ENCODE peak calls at places on chromosomes 7 and 10, in eight cellular contexts. B is esophagus squamous epithelium, U is tibial artery, N is mammary epithelial cell, C is body of pancreas, R is lower lobe of right lung, I is mesenchymal stem cell, W is tibial nerve. X is an unnamed sample.
A peak's percentile ranks its signal among the peaks of the same experiment; 100 is the strongest.

GRCh38 chr7:14717711-14718304 is 184.7 kb downstream of the DGKB start:
- DNase-seq in B (no peak), U (no peak), N (no peak), C (no peak), R (no peak), I (peak; percentile 31), W (no peak), X (no peak)

GRCh38 chr7:28055161-28055544 is 125.4 kb downstream of the JAZF1 start:
- DNase-seq in B (no peak), U (no peak), N (no peak), C (no peak), R (no peak), I (peak; percentile 66), W (no peak), X (no peak)

GRCh38 chr7:133830081-133830480 is 297.1 kb upstream of the LRGUK start:
- DNase-seq in B (no peak), U (no peak), N (no peak), C (peak; percentile 22), R (no peak), I (no peak), W (no peak), X (no peak)

GRCh38 chr7:44959433-44959951 is 19.3 kb downstream of the MYO1G start:
- DNase-seq in B (no peak), U (peak; percentile 29), N (peak; percentile 71), C (no peak), R (no peak), I (peak; percentile 22), W (no peak), X (no peak)

GRCh38 chr7:28411876-28412662 is at the start of gene CREB5:
- DNase-seq in B (no peak), U (no peak), N (no peak), C (no peak), R (no peak), I (peak; percentile 35), W (no peak), X (no peak)

GRCh38 chr7:3495530-3495929 is 194.5 kb downstream of the SDK1 start:
- DNase-seq in B (no peak), U (no peak), N (no peak), C (no peak), R (no peak), I (no peak), W (no peak), X (no peak)

GRCh38 chr7:157432957-157433576 is 96.3 kb downstream of the DNAJB6 start:
- DNase-seq in B (no peak), U (peak; percentile 28), N (no peak), C (no peak), R (peak; percentile 52), I (peak; percentile 24), W (no peak), X (no peak)

GRCh38 chr7:149126662-149127321 is 668 bp upstream of the ZNF425 start:
- DNase-seq in B (no peak), U (peak; percentile 78), N (peak; percentile 50), C (peak; percentile 45), R (peak; percentile 82), I (no peak), W (no peak), X (peak; percentile 2)

GRCh38 chr7:43092819-43093218 is 19.6 kb upstream of the HECW1 start:
- DNase-seq in B (no peak), U (no peak), N (no peak), C (no peak), R (no peak), I (no peak), W (no peak), X (no peak)

GRCh38 chr7:5088906-5089305 is 43.2 kb downstream of the RBAK start:
- DNase-seq in B (no peak), U (peak; percentile 27), N (no peak), C (no peak), R (peak; percentile 32), I (no peak), W (no peak), X (no peak)

GRCh38 chr10:67487199-67487598 is 208.8 kb downstream of the CTNNA3 start:
- DNase-seq in B (no peak), U (no peak), N (no peak), C (no peak), R (no peak), I (no peak), W (no peak), X (no peak)

GRCh38 chr7:115013887-115014286 is 92.0 kb downstream of the MDFIC start:
- DNase-seq in B (no peak), U (no peak), N (no peak), C (no peak), R (no peak), I (peak; percentile 54), W (no peak), X (no peak)

GRCh38 chr10:111079241-111079760 is 2.5 kb downstream of the ADRA2A start:
- DNase-seq in B (no peak), U (no peak), N (no peak), C (no peak), R (no peak), I (no peak), W (no peak), X (no peak)

GRCh38 chr10:31322647-31323046 is 3.6 kb downstream of the ZEB1 start:
- DNase-seq in B (no peak), U (no peak), N (no peak), C (no peak), R (no peak), I (no peak), W (no peak), X (no peak)

GRCh38 chr7:8014399-8014798 is 45.8 kb downstream of the GLCCI1 start:
- DNase-seq in B (no peak), U (no peak), N (no peak), C (no peak), R (no peak), I (no peak), W (no peak), X (no peak)

GRCh38 chr7:157718303-157719007 is 381.7 kb downstream of the DNAJB6 start:
- DNase-seq in B (no peak), U (peak; percentile 44), N (no peak), C (no peak), R (peak; percentile 26), I (no peak), W (no peak), X (no peak)

GRCh38 chr7:28005075-28005847 is 175.3 kb downstream of the JAZF1 start:
- DNase-seq in B (no peak), U (no peak), N (no peak), C (no peak), R (no peak), I (no peak), W (no peak), X (no peak)

GRCh38 chr10:14489522-14490177 is 158.9 kb upstream of the FRMD4A start:
- DNase-seq in B (no peak), U (no peak), N (no peak), C (no peak), R (no peak), I (no peak), W (no peak), X (no peak)

GRCh38 chr7:4745971-4746919 is 29.2 kb upstream of the AP5Z1 start:
- DNase-seq in B (no peak), U (no peak), N (peak; percentile 72), C (no peak), R (no peak), I (peak; percentile 92), W (no peak), X (no peak)

GRCh38 chr7:80440908-80441307 is 71.0 kb downstream of the GNAT3 start:
- DNase-seq in B (no peak), U (no peak), N (no peak), C (no peak), R (no peak), I (no peak), W (no peak), X (no peak)

GRCh38 chr7:36393826-36394225 is 4.2 kb downstream of the ANLN start:
- DNase-seq in B (no peak), U (no peak), N (no peak), C (no peak), R (no peak), I (peak; percentile 25), W (no peak), X (no peak)

GRCh38 chr10:131689486-131689885 is 211.3 kb upstream of the PPP2R2D start:
- DNase-seq in B (no peak), U (no peak), N (no peak), C (no peak), R (no peak), I (no peak), W (no peak), X (no peak)
- H3K9me3 ChIP-seq in B (no peaks in the 10 kb centered on the region), U (no peaks in the 10 kb centered on the region), N (peaks cover 43% of the 10 kb centered on the region), C (no peaks in the 10 kb centered on the region), R (no peaks in the 10 kb centered on the region), I (peaks cover 2% of the 10 kb centered on the region), W (no peaks in the 10 kb centered on the region), X (no peaks in the 10 kb centered on the region)

GRCh38 chr10:105986896-105987638 is 1177.4 kb downstream of the SORCS1 start:
- DNase-seq in B (no peak), U (no peak), N (no peak), C (no peak), R (no peak), I (no peak), W (no peak), X (no peak)
- H3K9me3 ChIP-seq in B (no peaks in the 10 kb centered on the region), U (no peaks in the 10 kb centered on the region), N (no peaks in the 10 kb centered on the region), C (no peaks in the 10 kb centered on the region), R (no peaks in the 10 kb centered on the region), I (peaks cover 3% of the 10 kb centered on the region), W (no peaks in the 10 kb centered on the region), X (no peaks in the 10 kb centered on the region)

DNA sequence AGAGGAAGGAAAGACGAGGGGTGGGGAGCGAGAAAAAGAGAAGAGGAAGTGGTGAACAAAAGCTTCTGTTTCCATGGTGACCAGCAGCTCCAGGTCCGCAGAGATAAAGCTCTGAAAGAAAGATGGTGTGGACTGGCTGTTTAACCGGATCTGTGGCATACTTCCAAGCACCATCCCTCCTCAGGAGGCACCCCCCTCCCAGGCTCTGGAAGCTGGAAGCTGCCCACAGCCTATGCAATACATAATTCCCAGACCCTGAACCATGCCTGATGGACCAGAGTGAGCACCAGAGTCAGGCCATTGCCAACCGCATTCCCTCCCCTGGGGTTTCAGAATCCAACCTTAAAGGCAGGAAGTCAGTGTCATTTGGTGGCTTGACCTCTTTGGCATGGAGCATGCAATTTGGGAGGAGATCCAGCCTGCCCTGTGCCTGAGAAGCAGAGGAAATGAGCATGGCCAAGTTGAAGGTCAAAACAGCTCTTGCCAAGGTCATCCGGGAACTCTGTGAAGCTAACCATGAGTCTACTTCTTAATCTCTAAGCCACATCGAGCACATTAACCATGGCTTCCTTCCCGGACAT is 22.2 kb upstream of the CPXM2 start:
- DNase-seq in B (no peak), U (peak; percentile 77), N (no peak), C (peak; percentile 30), R (no peak), I (no peak), W (no peak), X (no peak)
- H3K9me3 ChIP-seq in B (peaks cover 1% of the 10 kb centered on the region), U (no peaks in the 10 kb centered on the region), N (no peaks in the 10 kb centered on the region), C (no peaks in the 10 kb centered on the region), R (no peaks in the 10 kb centered on the region), I (peaks cover 6% of the 10 kb centered on the region), W (no peaks in the 10 kb centered on the region), X (no peaks in the 10 kb centered on the region)

DNA sequence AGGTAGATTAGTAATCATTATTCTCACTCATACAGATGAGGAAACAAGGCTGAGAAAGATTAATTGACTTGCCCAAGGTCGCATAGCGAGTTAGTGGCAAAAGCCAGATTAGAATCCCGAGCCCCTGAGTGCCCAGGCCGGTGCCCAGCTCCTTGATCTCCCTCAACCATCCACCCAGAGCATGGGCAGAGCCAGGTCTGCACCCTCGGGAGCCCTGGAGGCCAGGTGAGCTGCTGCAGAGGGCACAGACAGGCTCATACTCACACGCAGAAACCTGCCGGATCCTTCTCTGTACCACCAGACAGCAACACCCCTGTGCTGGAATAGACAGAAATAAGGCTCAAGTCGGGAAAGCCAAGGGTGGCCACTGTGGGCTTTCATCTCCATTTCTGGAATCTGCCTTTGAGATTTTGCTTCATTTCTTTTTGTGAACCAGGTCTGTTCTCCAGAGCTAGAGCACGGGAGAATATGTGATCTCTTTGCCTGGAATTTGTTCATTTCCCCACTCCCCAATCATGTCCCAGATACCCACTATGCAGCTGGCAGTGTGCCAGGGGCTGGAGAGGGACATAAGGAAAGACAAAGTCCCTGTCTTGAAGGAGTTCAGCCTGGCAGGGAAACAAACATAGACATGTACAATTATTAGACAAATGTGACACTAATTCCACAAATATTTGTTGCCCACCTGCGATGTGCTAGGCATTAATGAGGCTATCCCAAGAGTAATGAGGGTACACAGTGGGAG is 5.5 kb downstream of the AFAP1L2 start:
- DNase-seq in B (no peak), U (no peak), N (no peak), C (no peak), R (no peak), I (peak; percentile 24), W (no peak), X (no peak)
- H3K9me3 ChIP-seq in B (no peaks in the 10 kb centered on the region), U (no peaks in the 10 kb centered on the region), N (no peaks in the 10 kb centered on the region), C (no peaks in the 10 kb centered on the region), R (no peaks in the 10 kb centered on the region), I (no peaks in the 10 kb centered on the region), W (no peaks in the 10 kb centered on the region), X (no peaks in the 10 kb centered on the region)